ENCODE peak calls at places on chromosomes 13 and 19, in eight cellular contexts. One of them, this sample, is unnamed. For H3K4me1, the result is how much of the 10 kb centered on the place peaks cover.

GRCh38 chr19:12647490-12648071 is 19.0 kb downstream of the MAN2B1 start:
- DNase-seq in stomach: peak
- DNase-seq in gastrocnemius medialis: peak
- DNase-seq in Panc1: no peak
- DNase-seq in uterus: peak
- DNase-seq in GM23248: peak
- DNase-seq in CD8-positive, alpha-beta T cell: no peak
- DNase-seq in lung: peak
- DNase-seq in this sample: peak

GRCh38 chr13:112984954-112985802 is 16.2 kb downstream of the MCF2L start:
- DNase-seq in GM23248: no peak
- DNase-seq in lung: no peak
- DNase-seq in CD8-positive, alpha-beta T cell: no peak
- DNase-seq in uterus: no peak
- DNase-seq in stomach: peak
- DNase-seq in gastrocnemius medialis: no peak
- DNase-seq in Panc1: no peak
- DNase-seq in this sample: no peak

GRCh38 chr19:6801397-6802086 is 29.0 kb downstream of the VAV1 start:
- DNase-seq in lung: peak
- DNase-seq in CD8-positive, alpha-beta T cell: peak
- DNase-seq in Panc1: no peak
- DNase-seq in uterus: peak
- DNase-seq in GM23248: peak
- DNase-seq in stomach: peak
- DNase-seq in gastrocnemius medialis: peak
- DNase-seq in this sample: peak

GRCh38 chr13:97627566-97627965 is 193.6 kb downstream of the RAP2A start:
- DNase-seq in GM23248: peak
- DNase-seq in uterus: peak
- DNase-seq in gastrocnemius medialis: peak
- DNase-seq in lung: no peak
- DNase-seq in CD8-positive, alpha-beta T cell: no peak
- DNase-seq in Panc1: no peak
- DNase-seq in stomach: no peak
- DNase-seq in this sample: peak

GRCh38 chr19:39038098-39038497 is 5.7 kb upstream of the FBXO27 start:
- DNase-seq in CD8-positive, alpha-beta T cell: no peak
- DNase-seq in stomach: peak
- DNase-seq in Panc1: no peak
- DNase-seq in lung: peak
- DNase-seq in uterus: no peak
- DNase-seq in gastrocnemius medialis: no peak
- DNase-seq in GM23248: peak
- DNase-seq in this sample: peak

GRCh38 chr13:40172149-40172591 is 494.3 kb downstream of the FOXO1 start:
- DNase-seq in stomach: no peak
- DNase-seq in Panc1: no peak
- DNase-seq in lung: no peak
- DNase-seq in gastrocnemius medialis: no peak
- DNase-seq in uterus: no peak
- DNase-seq in CD8-positive, alpha-beta T cell: no peak
- DNase-seq in GM23248: no peak
- DNase-seq in this sample: no peak

GRCh38 chr13:79290595-79291244 is 115.3 kb downstream of the RBM26 start:
- DNase-seq in gastrocnemius medialis: no peak
- DNase-seq in Panc1: no peak
- DNase-seq in uterus: no peak
- DNase-seq in lung: no peak
- DNase-seq in GM23248: no peak
- DNase-seq in CD8-positive, alpha-beta T cell: no peak
- DNase-seq in stomach: peak
- DNase-seq in this sample: no peak

GRCh38 chr13:49113526-49114286 is 106.4 kb upstream of the MLNR start:
- DNase-seq in lung: no peak
- DNase-seq in CD8-positive, alpha-beta T cell: no peak
- DNase-seq in gastrocnemius medialis: no peak
- DNase-seq in GM23248: peak
- DNase-seq in Panc1: no peak
- DNase-seq in stomach: no peak
- DNase-seq in uterus: no peak
- DNase-seq in this sample: no peak

GRCh38 chr19:33395561-33396550 is 22.3 kb downstream of the CEBPG start:
- DNase-seq in Panc1: no peak
- DNase-seq in lung: peak
- DNase-seq in CD8-positive, alpha-beta T cell: no peak
- DNase-seq in stomach: peak
- DNase-seq in GM23248: peak
- DNase-seq in gastrocnemius medialis: peak
- DNase-seq in uterus: peak
- DNase-seq in this sample: peak

DNA sequence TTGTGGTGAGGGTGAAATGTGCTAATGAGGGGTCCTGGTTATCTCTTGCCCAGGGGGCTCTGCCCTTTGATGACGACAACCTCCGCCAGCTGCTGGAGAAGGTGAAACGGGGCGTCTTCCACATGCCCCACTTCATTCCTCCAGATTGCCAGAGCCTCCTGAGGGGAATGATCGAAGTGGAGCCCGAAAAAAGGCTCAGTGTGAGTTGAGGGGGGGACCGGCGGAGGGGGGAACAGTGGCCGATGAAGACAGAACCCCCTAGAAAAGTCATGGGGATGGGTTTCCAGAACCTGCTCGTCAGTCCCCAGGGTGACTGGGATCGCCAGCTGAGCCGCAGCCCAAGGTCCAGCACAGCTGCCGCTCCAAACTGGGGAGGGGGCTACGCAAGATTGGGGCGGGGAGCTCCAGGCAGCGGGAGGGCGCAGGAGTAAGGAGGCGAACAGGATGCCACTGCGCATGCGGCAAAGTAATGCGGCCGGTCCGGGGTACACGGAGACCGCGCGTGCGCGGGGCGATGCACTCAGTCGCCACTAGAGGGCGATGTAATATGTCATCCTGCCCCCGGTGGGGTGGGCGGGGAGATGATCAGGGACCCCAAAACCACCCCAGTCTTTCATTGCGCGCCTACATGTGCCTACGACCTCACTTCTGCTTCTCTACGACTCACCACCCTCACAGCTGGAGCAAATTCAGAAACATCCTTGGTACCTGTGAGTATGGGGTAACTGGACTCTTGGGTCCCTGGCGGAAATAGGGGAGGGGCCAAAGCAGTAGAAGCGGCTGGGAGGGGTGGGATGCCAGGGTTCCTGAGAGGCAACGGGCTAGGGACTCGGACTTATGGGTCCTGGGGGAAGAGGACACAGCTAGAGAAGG is 17.9 kb downstream of the BRSK1 start:
- DNase-seq in lung: peak
- DNase-seq in CD8-positive, alpha-beta T cell: peak
- DNase-seq in Panc1: peak
- DNase-seq in GM23248: peak
- DNase-seq in gastrocnemius medialis: peak
- DNase-seq in stomach: peak
- DNase-seq in uterus: peak
- DNase-seq in this sample: peak
- H3K4me3 ChIP-seq in lung: no peak
- H3K4me3 ChIP-seq in CD8-positive, alpha-beta T cell: peak
- H3K4me3 ChIP-seq in Panc1: peak
- H3K4me3 ChIP-seq in GM23248: peak
- H3K4me3 ChIP-seq in gastrocnemius medialis: peak
- H3K4me3 ChIP-seq in stomach: peak
- H3K4me3 ChIP-seq in uterus: peak
- H3K4me3 ChIP-seq in this sample: peak

GRCh38 chr13:51999525-51999924 is 11.7 kb downstream of the ATP7B start:
- DNase-seq in uterus: no peak
- DNase-seq in CD8-positive, alpha-beta T cell: no peak
- DNase-seq in stomach: peak
- DNase-seq in GM23248: peak
- DNase-seq in Panc1: no peak
- DNase-seq in gastrocnemius medialis: peak
- DNase-seq in lung: peak
- DNase-seq in this sample: no peak

GRCh38 chr13:52003551-52003950 is 7.7 kb downstream of the ATP7B start:
- DNase-seq in lung: no peak
- DNase-seq in GM23248: no peak
- DNase-seq in gastrocnemius medialis: peak
- DNase-seq in CD8-positive, alpha-beta T cell: no peak
- DNase-seq in Panc1: no peak
- DNase-seq in uterus: no peak
- DNase-seq in stomach: no peak
- DNase-seq in this sample: peak

GRCh38 chr13:51998723-51999471 is 12.4 kb downstream of the ATP7B start:
- DNase-seq in gastrocnemius medialis: no peak
- DNase-seq in Panc1: no peak
- DNase-seq in lung: no peak
- DNase-seq in GM23248: no peak
- DNase-seq in stomach: no peak
- DNase-seq in uterus: no peak
- DNase-seq in CD8-positive, alpha-beta T cell: no peak
- DNase-seq in this sample: no peak

GRCh38 chr13:52002361-52002760 is 8.9 kb downstream of the ATP7B start:
- DNase-seq in Panc1: no peak
- DNase-seq in uterus: no peak
- DNase-seq in stomach: no peak
- DNase-seq in CD8-positive, alpha-beta T cell: no peak
- DNase-seq in lung: no peak
- DNase-seq in GM23248: no peak
- DNase-seq in gastrocnemius medialis: no peak
- DNase-seq in this sample: no peak

DNA sequence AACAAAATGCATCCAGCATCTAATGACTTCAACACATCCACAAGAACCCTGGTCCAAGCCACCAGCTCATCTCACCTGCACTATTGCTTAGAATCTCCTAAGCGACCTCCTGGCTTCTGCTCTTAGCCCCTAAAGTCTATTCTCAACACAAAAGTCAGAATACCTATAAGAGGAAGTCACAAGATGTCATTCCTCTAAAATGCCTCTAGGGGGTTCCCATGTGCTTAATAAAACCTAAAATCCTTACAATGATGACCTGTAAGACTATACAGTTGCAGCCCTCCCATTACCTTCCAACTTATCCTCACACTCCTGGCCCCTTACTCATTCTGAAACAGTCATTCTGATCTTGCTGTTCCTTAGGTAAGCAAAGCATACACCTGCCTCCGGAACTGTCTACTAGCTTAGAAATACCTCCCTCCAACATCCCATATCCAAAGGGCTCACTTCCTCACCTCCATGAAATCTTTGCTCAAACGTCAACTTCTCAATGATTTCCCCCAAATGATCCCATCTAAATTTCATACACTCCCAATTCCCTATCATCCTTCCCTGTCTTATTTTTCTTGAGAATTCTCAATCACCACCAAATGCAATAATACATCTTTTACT is 10.0 kb downstream of the ATP7B start:
- DNase-seq in GM23248: peak
- DNase-seq in CD8-positive, alpha-beta T cell: no peak
- DNase-seq in stomach: no peak
- DNase-seq in Panc1: no peak
- DNase-seq in gastrocnemius medialis: no peak
- DNase-seq in uterus: no peak
- DNase-seq in lung: no peak
- DNase-seq in this sample: no peak
- H3K4me1 ChIP-seq in GM23248: under half
- H3K4me1 ChIP-seq in CD8-positive, alpha-beta T cell: under half
- H3K4me1 ChIP-seq in stomach: half or more
- H3K4me1 ChIP-seq in Panc1: under half
- H3K4me1 ChIP-seq in gastrocnemius medialis: under half
- H3K4me1 ChIP-seq in uterus: under half
- H3K4me1 ChIP-seq in lung: under half
- H3K4me1 ChIP-seq in this sample: under half

GRCh38 chr13:29887030-29887557 is 36.7 kb upstream of the UBL3 start:
- DNase-seq in CD8-positive, alpha-beta T cell: no peak
- DNase-seq in Panc1: no peak
- DNase-seq in uterus: no peak
- DNase-seq in lung: no peak
- DNase-seq in GM23248: no peak
- DNase-seq in gastrocnemius medialis: no peak
- DNase-seq in stomach: no peak
- DNase-seq in this sample: no peak
- H3K4me3 ChIP-seq in CD8-positive, alpha-beta T cell: no peak
- H3K4me3 ChIP-seq in Panc1: no peak
- H3K4me3 ChIP-seq in uterus: no peak
- H3K4me3 ChIP-seq in lung: no peak
- H3K4me3 ChIP-seq in GM23248: no peak
- H3K4me3 ChIP-seq in gastrocnemius medialis: no peak
- H3K4me3 ChIP-seq in stomach: no peak
- H3K4me3 ChIP-seq in this sample: no peak

DNA sequence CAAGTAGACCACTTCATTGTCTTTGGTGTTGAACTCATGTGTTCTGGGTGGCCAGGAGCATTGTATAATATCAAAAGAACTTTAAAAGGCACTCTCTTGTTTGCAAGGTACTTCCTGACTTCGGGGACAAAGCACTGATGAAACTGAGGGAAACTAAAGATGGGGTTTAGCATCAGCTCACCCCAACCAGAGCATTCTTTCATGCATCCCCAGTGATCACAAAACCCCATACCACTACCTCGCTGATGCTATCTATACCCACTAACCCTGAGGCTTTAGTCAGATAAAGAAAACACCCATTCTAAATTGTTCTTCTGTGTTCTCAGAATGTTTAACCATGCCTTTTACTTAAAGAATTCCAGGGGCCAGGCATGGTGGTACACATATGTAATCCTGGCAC is 94.5 kb upstream of the DOCK9 start:
- DNase-seq in GM23248: no peak
- DNase-seq in gastrocnemius medialis: no peak
- DNase-seq in CD8-positive, alpha-beta T cell: no peak
- DNase-seq in stomach: no peak
- DNase-seq in uterus: no peak
- DNase-seq in Panc1: no peak
- DNase-seq in lung: no peak
- DNase-seq in this sample: no peak
- H3K4me1 ChIP-seq in GM23248: under half
- H3K4me1 ChIP-seq in gastrocnemius medialis: under half
- H3K4me1 ChIP-seq in CD8-positive, alpha-beta T cell: under half
- H3K4me1 ChIP-seq in stomach: under half
- H3K4me1 ChIP-seq in uterus: under half
- H3K4me1 ChIP-seq in Panc1: under half
- H3K4me1 ChIP-seq in lung: under half
- H3K4me1 ChIP-seq in this sample: under half

GRCh38 chr13:50208826-50209335 is 193.6 kb downstream of the KCNRG start:
- DNase-seq in GM23248: peak
- DNase-seq in uterus: no peak
- DNase-seq in CD8-positive, alpha-beta T cell: no peak
- DNase-seq in Panc1: peak
- DNase-seq in stomach: peak
- DNase-seq in lung: peak
- DNase-seq in gastrocnemius medialis: peak
- DNase-seq in this sample: peak
- H3K4me3 ChIP-seq in GM23248: peak
- H3K4me3 ChIP-seq in uterus: no peak
- H3K4me3 ChIP-seq in CD8-positive, alpha-beta T cell: no peak
- H3K4me3 ChIP-seq in Panc1: peak
- H3K4me3 ChIP-seq in stomach: peak
- H3K4me3 ChIP-seq in lung: no peak
- H3K4me3 ChIP-seq in gastrocnemius medialis: peak
- H3K4me3 ChIP-seq in this sample: peak